ENCODE peak calls at places on chromosomes 16 and 17, in seven cellular contexts. D is HFFc6; N is A549; P is activated CD8-positive, alpha-beta memory T cell treated with anti-CD3 and anti-CD28 coated beads for 1 hour; J is activated naive CD4-positive, alpha-beta T cell; K is iPS DF 6.9; X is NCI-H187. Q is an unnamed sample.

GRCh38 chr16:14957576-14958322 is 17.1 kb upstream of the PDXDC1 start:
- DNase-seq in X (no peak), D (no peak), K (no peak), J (no peak), P (no peak), N (no peak), Q (no peak)

GRCh38 chr17:63181856-63182255 is 215.8 kb downstream of the TANC2 start:
- DNase-seq in N (no peak), J (no peak), X (no peak), K (no peak), D (no peak), P (no peak), Q (no peak)

GRCh38 chr17:45902892-45903346 is 8.6 kb downstream of the MAPT start:
- DNase-seq in N (peak; percentile 28), P (no peak), X (no peak), K (no peak), J (no peak), D (no peak), Q (no peak)

GRCh38 chr17:10532026-10532425 is 13.7 kb upstream of the MYH1 start:
- DNase-seq in N (no peak), D (no peak), J (no peak), P (no peak), K (no peak), X (no peak), Q (no peak)

GRCh38 chr16:49932449-49932848 is 76.5 kb upstream of the ZNF423 start:
- DNase-seq in P (no peak), N (no peak), D (no peak), X (no peak), K (no peak), J (no peak), Q (no peak)

GRCh38 chr17:28916302-28916934 is 13.5 kb upstream of the DHRS13 start:
- DNase-seq in X (no peak), D (peak; percentile 15), J (no peak), K (no peak), N (peak; percentile 61), P (no peak), Q (peak; percentile 54)

GRCh38 chr17:32846143-32846542 is 30.8 kb downstream of the MYO1D start:
- DNase-seq in P (no peak), J (no peak), X (no peak), D (no peak), N (no peak), K (no peak), Q (no peak)

GRCh38 chr16:72884037-72884436 is 163.9 kb downstream of the ZFHX3 start:
- DNase-seq in P (no peak), K (no peak), J (no peak), N (no peak), D (peak; percentile 43), X (no peak), Q (no peak)

GRCh38 chr17:37506678-37507077 is 17.0 kb downstream of the DUSP14 start:
- DNase-seq in J (no peak), K (no peak), P (no peak), X (no peak), N (peak; percentile 76), D (peak; percentile 31), Q (peak; percentile 60)

GRCh38 chr17:65888649-65889048 is 303.3 kb downstream of the CEP112 start:
- DNase-seq in K (no peak), N (no peak), J (no peak), X (no peak), P (no peak), D (peak; percentile 47), Q (no peak)

GRCh38 chr16:87822571-87822970 is 46.7 kb downstream of the SLC7A5 start:
- DNase-seq in D (no peak), K (no peak), J (no peak), N (no peak), P (no peak), X (no peak), Q (no peak)

GRCh38 chr16:83409347-83409746 is 398.4 kb upstream of the HSBP1 start:
- DNase-seq in N (no peak), X (no peak), K (no peak), D (no peak), P (no peak), J (no peak), Q (no peak)

GRCh38 chr17:56870163-56870651 is 36.3 kb downstream of the DGKE start:
- DNase-seq in X (no peak), K (no peak), N (no peak), D (no peak), P (no peak), J (no peak), Q (no peak)

GRCh38 chr17:50107790-50108414 is 12.8 kb downstream of the PDK2 start:
- DNase-seq in N (no peak), P (no peak), X (no peak), K (no peak), J (no peak), D (peak; percentile 55), Q (no peak)

GRCh38 chr17:57424777-57425188 is 168.5 kb downstream of the MSI2 start:
- DNase-seq in N (no peak), D (no peak), K (no peak), J (no peak), P (no peak), X (no peak), Q (no peak)

GRCh38 chr17:17050346-17051345 is 8.4 kb downstream of the MPRIP start:
- DNase-seq in X (no peak), J (no peak), D (no peak), N (no peak), K (no peak), P (no peak), Q (no peak)

GRCh38 chr17:58615768-58616659 is 75.8 kb downstream of the TEX14 start:
- DNase-seq in K (no peak), X (no peak), J (no peak), N (no peak), P (no peak), D (no peak), Q (peak; percentile 58)

Q was measured in RKO.